ENCODE peak calls at places on chromosomes 16 and 17, in ten cellular contexts. W, X, U, N, C, M, V, Q, R and B are unnamed samples. For H3K4me1, the result is how much of the 10 kb centered on the place peaks cover.

GRCh38 chr17:42474270-42474669 is 15.6 kb downstream of the ATP6V0A1 start:
- DNase-seq in C (no peak), U (no peak), W (no peak), X (no peak), Q (no peak), V (no peak), R (no peak), N (no peak), M (no peak), B (no peak)

GRCh38 chr16:55488306-55488705 is 9.3 kb downstream of the MMP2 start:
- DNase-seq in N (no peak), U (no peak), X (no peak), Q (no peak), V (no peak), C (no peak), M (no peak), W (no peak), R (no peak), B (no peak)

GRCh38 chr17:74214642-74215331 is 1.4 kb downstream of the TTYH2 start:
- DNase-seq in Q (peak), N (no peak), R (no peak), M (no peak), C (peak), X (peak), W (no peak), V (no peak), U (no peak), B (no peak)

GRCh38 chr17:13001991-13002615 is 15.7 kb downstream of the ELAC2 start:
- DNase-seq in R (no peak), Q (no peak), U (peak), W (no peak), N (no peak), V (no peak), M (no peak), C (peak), X (no peak), B (no peak)

GRCh38 chr17:57906910-57907309 is 48.3 kb downstream of the CUEDC1 start:
- DNase-seq in C (peak), W (no peak), Q (no peak), V (no peak), R (no peak), U (no peak), N (peak), M (no peak), X (no peak), B (no peak)

GRCh38 chr16:49760815-49761214 is 95.1 kb downstream of the ZNF423 start:
- DNase-seq in M (no peak), C (no peak), V (no peak), Q (no peak), N (no peak), R (no peak), W (no peak), X (no peak), U (no peak), B (no peak)

GRCh38 chr17:8056232-8056975 is 17.5 kb downstream of the ALOX15B start:
- DNase-seq in N (no peak), Q (no peak), C (no peak), V (no peak), M (peak), X (no peak), U (peak), W (peak), R (no peak), B (no peak)

GRCh38 chr17:69047368-69048263 is 13.1 kb downstream of the ABCA9 start:
- DNase-seq in R (no peak), Q (peak), V (no peak), W (no peak), X (peak), C (peak), U (peak), N (peak), M (peak), B (no peak)

GRCh38 chr16:590165-590874 is 454 bp downstream of the RAB40C start:
- DNase-seq in M (no peak), Q (no peak), U (peak), W (no peak), R (no peak), V (no peak), X (no peak), C (peak), N (no peak), B (no peak)

GRCh38 chr17:47618416-47618815 is 31.3 kb upstream of the KPNB1 start:
- DNase-seq in W (no peak), Q (no peak), C (no peak), M (no peak), U (no peak), V (no peak), R (no peak), N (peak), X (no peak), B (no peak)

GRCh38 chr16:2038359-2039285 is 9.0 kb downstream of the NTHL1 start:
- DNase-seq in U (peak), C (no peak), M (no peak), X (peak), R (no peak), W (no peak), Q (no peak), V (no peak), N (no peak), B (no peak)

GRCh38 chr16:58031016-58031800 is 5.7 kb downstream of the MMP15 start:
- DNase-seq in C (no peak), X (no peak), W (no peak), R (no peak), Q (no peak), V (no peak), U (no peak), N (no peak), M (no peak), B (no peak)

GRCh38 chr17:43515641-43516040 is 30.5 kb downstream of the ETV4 start:
- DNase-seq in W (no peak), N (no peak), X (no peak), C (no peak), V (no peak), R (no peak), Q (no peak), U (no peak), M (no peak), B (no peak)

GRCh38 chr17:29042679-29043538 is at the start of gene PIPOX:
- DNase-seq in X (no peak), N (peak), V (no peak), M (peak), Q (no peak), W (no peak), R (no peak), U (peak), C (no peak), B (no peak)

GRCh38 chr16:11211061-11211976 is 44.7 kb downstream of the SOCS1 start:
- DNase-seq in R (no peak), N (no peak), W (no peak), Q (no peak), C (peak), X (no peak), V (no peak), U (no peak), M (no peak), B (no peak)

GRCh38 chr17:67605259-67605912 is 112.3 kb upstream of the NOL11 start:
- DNase-seq in V (no peak), X (peak), N (no peak), C (peak), W (no peak), M (no peak), Q (peak), U (peak), R (no peak), B (no peak)

GRCh38 chr17:68356949-68357455 is 65.7 kb downstream of the ARSG start:
- DNase-seq in Q (no peak), V (no peak), W (peak), N (no peak), U (no peak), R (no peak), C (no peak), M (no peak), X (no peak), B (no peak)

GRCh38 chr16:73350707-73351452 is 303.0 kb upstream of the ZFHX3 start:
- DNase-seq in U (no peak), X (no peak), Q (peak), C (no peak), W (no peak), M (no peak), N (no peak), V (no peak), R (no peak), B (no peak)

GRCh38 chr17:51000835-51001638 is 119.6 kb downstream of the SPAG9 start:
- DNase-seq in C (no peak), X (no peak), W (peak), R (no peak), U (peak), M (no peak), Q (no peak), N (peak), V (no peak), B (no peak)

GRCh38 chr16:1206786-1207185 is 18.3 kb downstream of the TPSG1 start:
- DNase-seq in W (peak), X (no peak), R (no peak), V (no peak), C (no peak), U (no peak), N (no peak), M (no peak), Q (no peak), B (no peak)

GRCh38 chr16:9047689-9048301 is 43.6 kb upstream of the HAPSTR1 start:
- DNase-seq in W (peak), Q (peak), C (peak), V (no peak), M (peak), N (peak), U (peak), R (no peak), X (peak), B (peak)

GRCh38 chr17:27049104-27049784 is 244.7 kb upstream of the WSB1 start:
- DNase-seq in U (no peak), C (no peak), R (no peak), Q (no peak), N (no peak), V (no peak), M (no peak), W (no peak), X (no peak), B (no peak)

GRCh38 chr16:3640632-3641501 is 13.6 kb upstream of the DNASE1 start:
- DNase-seq in W (no peak), C (no peak), X (no peak), Q (no peak), V (no peak), M (no peak), N (no peak), U (no peak), R (no peak), B (no peak)

GRCh38 chr16:77723108-77723514 is 797 bp downstream of the NUDT7 start:
- DNase-seq in R (no peak), N (no peak), Q (peak), M (peak), W (no peak), U (peak), C (no peak), X (peak), V (no peak), B (no peak)

GRCh38 chr16:54326266-54326662 is 39.7 kb upstream of the IRX3 start:
- DNase-seq in M (no peak), X (no peak), U (no peak), V (no peak), R (no peak), C (no peak), N (no peak), W (no peak), Q (no peak), B (no peak)

GRCh38 chr17:71287246-71287828 is 833.5 kb upstream of the SOX9 start:
- DNase-seq in R (no peak), M (peak), W (no peak), X (no peak), U (no peak), C (no peak), Q (no peak), V (no peak), N (no peak), B (no peak)

GRCh38 chr17:71790791-71791190 is 330.0 kb upstream of the SOX9 start:
- DNase-seq in Q (no peak), U (no peak), M (no peak), N (no peak), R (no peak), V (no peak), C (no peak), X (no peak), W (no peak), B (no peak)

GRCh38 chr17:15436399-15437369 is 30.7 kb downstream of the CDRT4 start:
- DNase-seq in Q (peak), W (peak), V (no peak), U (peak), R (no peak), C (peak), X (peak), M (peak), N (peak), B (no peak)

GRCh38 chr17:15431201-15431600 is 36.2 kb downstream of the CDRT4 start:
- DNase-seq in W (no peak), X (no peak), M (peak), C (peak), N (no peak), R (no peak), V (no peak), U (no peak), Q (no peak), B (no peak)

GRCh38 chr17:15432807-15433547 is 34.4 kb downstream of the CDRT4 start:
- DNase-seq in Q (no peak), X (no peak), U (peak), W (no peak), M (no peak), C (no peak), N (no peak), R (no peak), V (no peak), B (no peak)

GRCh38 chr17:15431766-15432165 is 35.7 kb downstream of the CDRT4 start:
- DNase-seq in N (no peak), U (no peak), V (no peak), W (no peak), X (no peak), C (peak), M (no peak), R (no peak), Q (no peak), B (no peak)
- H3K27ac ChIP-seq in N (no peak), U (no peak), V (no peak), W (no peak), X (peak), C (peak), M (peak), R (no peak), Q (peak), B (no peak)

DNA sequence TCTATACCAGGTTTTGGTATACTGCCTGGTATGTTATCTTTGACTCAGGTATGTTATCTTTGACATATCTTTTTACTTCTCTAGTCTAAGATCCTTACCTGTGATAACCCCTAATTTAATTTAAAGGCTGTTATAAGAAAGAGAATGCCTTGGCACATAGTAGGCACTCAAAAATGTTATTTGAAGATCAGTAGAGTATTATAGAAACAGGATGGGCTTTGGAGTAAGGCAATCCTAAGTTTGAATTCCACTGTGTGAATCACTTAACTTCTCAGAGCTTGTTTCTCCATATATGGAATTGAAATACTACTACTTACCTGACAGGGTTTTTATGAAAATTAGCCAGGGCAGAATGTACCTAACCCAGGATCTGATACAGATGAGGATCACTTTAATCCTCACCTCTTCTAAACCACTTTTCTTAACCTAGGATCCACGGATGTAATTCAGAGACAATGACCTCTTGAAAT is 1.2 kb downstream of the BRIP1 start:
- DNase-seq in W (peak), M (no peak), C (no peak), V (no peak), X (no peak), U (peak), Q (no peak), R (no peak), N (no peak), B (no peak)
- H3K4me3 ChIP-seq in W (peak), M (no peak), C (no peak), V (peak), X (no peak), U (peak), Q (no peak), R (no peak), N (peak), B (no peak)

DNA sequence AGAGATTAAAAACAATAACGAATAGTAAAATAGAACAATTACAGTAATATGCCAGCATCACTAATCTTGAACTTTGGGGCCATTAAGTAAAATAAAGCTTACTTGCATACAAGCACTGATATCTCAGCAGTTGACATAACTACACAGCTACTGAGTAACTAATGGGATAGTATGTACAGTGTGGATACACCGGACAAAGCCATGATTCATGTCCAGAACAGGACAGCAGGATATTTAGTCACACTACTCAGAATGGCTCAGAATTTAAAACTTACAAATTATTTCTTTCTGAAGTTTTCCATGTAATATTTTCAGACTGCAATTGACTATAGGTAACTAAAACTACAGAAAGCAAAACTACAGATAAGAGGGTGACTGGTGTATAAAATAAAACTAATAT is 427.5 kb downstream of the CDH13 start:
- DNase-seq in Q (no peak), V (no peak), W (no peak), X (no peak), N (no peak), U (no peak), C (no peak), R (no peak), M (no peak), B (no peak)
- H3K4me1 ChIP-seq in Q (under half), V (under half), W (under half), X (under half), N (under half), U (under half), C (under half), R (under half), M (under half), B (under half)

GRCh38 chr17:82534401-82534812 is 14.9 kb downstream of the FOXK2 start:
- DNase-seq in X (no peak), N (no peak), C (no peak), W (no peak), M (no peak), V (no peak), Q (no peak), R (no peak), U (no peak), B (no peak)
- H3K27ac ChIP-seq in X (peak), N (no peak), C (no peak), W (no peak), M (no peak), V (no peak), Q (no peak), R (no peak), U (no peak), B (no peak)

GRCh38 chr16:66948034-66948821 is 12.8 kb upstream of the CES3 start:
- DNase-seq in V (no peak), U (no peak), Q (no peak), R (no peak), M (peak), X (no peak), N (no peak), W (peak), C (peak), B (no peak)
- H3K4me3 ChIP-seq in V (peak), U (peak), Q (peak), R (peak), M (peak), X (peak), N (no peak), W (peak), C (peak), B (peak)

DNA sequence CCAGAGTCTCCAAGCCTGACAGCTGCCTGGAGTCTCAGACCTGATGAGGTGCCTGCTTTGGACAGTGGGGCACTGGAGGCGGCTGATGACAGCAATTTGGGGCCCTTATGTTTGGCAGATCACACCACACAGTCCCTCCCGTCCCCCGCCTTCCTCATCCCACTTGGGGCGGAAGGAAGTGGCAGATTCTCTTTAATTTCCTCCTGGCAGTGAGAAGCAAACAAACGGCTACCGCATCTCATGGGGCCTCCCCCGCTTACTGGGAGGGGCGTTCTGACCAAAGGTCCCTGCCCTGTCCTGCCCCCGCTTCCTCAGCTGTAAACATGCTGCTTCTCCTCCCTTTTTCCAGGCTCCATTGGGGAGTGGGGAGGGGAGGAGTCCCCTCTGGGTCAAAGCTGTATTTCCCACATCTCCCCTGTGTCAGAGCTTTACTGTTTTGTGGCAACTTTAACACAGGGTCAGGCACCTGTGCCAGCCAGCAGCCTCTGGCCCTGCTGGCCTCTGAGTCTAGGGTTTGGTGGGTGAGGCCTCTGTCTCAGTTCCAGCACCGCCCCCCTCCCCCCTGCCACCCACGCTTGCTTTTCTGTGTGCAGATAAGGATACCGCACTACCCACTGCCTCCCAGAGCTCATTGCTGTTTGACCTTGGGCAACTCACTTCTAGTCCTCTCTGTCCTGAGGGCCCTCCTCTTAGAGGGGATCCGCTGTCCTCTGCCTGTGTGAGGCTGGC is 5.4 kb upstream of the NFATC3 start:
- DNase-seq in X (peak), R (peak), M (peak), V (peak), N (no peak), W (peak), Q (peak), C (peak), U (peak), B (no peak)
- H3K4me1 ChIP-seq in X (half or more), R (half or more), M (under half), V (half or more), N (under half), W (half or more), Q (under half), C (half or more), U (under half), B (under half)

DNA sequence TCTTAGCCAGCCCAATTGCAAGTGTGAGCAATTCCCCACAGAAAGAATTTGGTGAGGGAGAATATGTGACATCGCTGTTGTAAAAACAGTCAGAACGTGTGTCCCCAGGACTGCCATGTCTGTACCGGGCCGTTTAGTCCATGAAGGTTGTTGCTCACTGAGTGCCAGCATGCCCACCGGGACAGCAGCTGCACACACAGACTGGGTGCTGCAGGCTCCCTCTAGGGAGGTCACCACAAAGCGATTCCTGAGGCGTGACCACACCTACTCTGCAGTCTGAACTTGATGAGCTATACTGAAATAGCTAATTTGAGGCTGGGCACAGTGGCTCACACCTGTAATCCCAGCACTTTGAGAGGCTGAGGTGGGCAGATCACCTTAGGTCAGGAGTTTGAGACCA is 44.1 kb upstream of the ADORA2B start:
- DNase-seq in U (no peak), R (no peak), N (no peak), W (no peak), V (no peak), X (no peak), C (no peak), M (no peak), Q (no peak), B (no peak)
- H3K27ac ChIP-seq in U (no peak), R (no peak), N (no peak), W (no peak), V (no peak), X (no peak), C (no peak), M (no peak), Q (no peak), B (no peak)